ENCODE peak calls at places on chromosomes 6 and 20, in five cellular contexts. Y, O, U, H and E are unnamed samples.

GRCh38 chr6:89458720-89459119 is 25.8 kb downstream of the ANKRD6 start:
- DNase-seq in Y (no peak), O (no peak), U (no peak), H (no peak), E (no peak)

GRCh38 chr6:21946298-21946783 is 350.5 kb downstream of the PRL start:
- DNase-seq in Y (peak; percentile 99), O (no peak), U (no peak), H (no peak), E (no peak)

GRCh38 chr20:6635034-6635736 is 132.3 kb upstream of the BMP2 start:
- DNase-seq in Y (peak; percentile 66), O (no peak), U (no peak), H (no peak), E (no peak)

GRCh38 chr20:49230575-49231211 is 11.5 kb downstream of the DDX27 start:
- DNase-seq in Y (peak; percentile 43), O (no peak), U (no peak), H (no peak), E (no peak)

GRCh38 chr6:164419099-164419498 is 890.3 kb downstream of the C6orf118 start:
- DNase-seq in Y (no peak), O (no peak), U (no peak), H (no peak), E (no peak)

GRCh38 chr20:51666126-51666525 is 102.1 kb downstream of the ATP9A start:
- DNase-seq in Y (no peak), O (no peak), U (no peak), H (no peak), E (no peak)

GRCh38 chr6:26286168-26286854 is 78.7 kb upstream of the BTN3A2 start:
- DNase-seq in Y (peak; percentile 83), O (peak; percentile 76), U (peak; percentile 22), H (peak; percentile 58), E (no peak)

GRCh38 chr6:13953061-13953705 is 28.4 kb downstream of the RNF182 start:
- DNase-seq in Y (peak; percentile 1), O (no peak), U (no peak), H (no peak), E (no peak)

GRCh38 chr20:53613748-53614147 is 20.1 kb upstream of the ZNF217 start:
- DNase-seq in Y (no peak), O (no peak), U (no peak), H (no peak), E (no peak)

GRCh38 chr6:152130441-152130840 is 323.0 kb downstream of the ESR1 start:
- DNase-seq in Y (no peak), O (no peak), U (no peak), H (no peak), E (no peak)

GRCh38 chr20:37890643-37891042 is 12.3 kb upstream of the VSTM2L start:
- DNase-seq in Y (no peak), O (peak; percentile 74), U (no peak), H (no peak), E (no peak)

GRCh38 chr20:58886546-58886945 is 34.0 kb downstream of the GNAS start:
- DNase-seq in Y (no peak), O (no peak), U (peak; percentile 64), H (no peak), E (no peak)

GRCh38 chr6:11804706-11805105 is 26.1 kb upstream of the ADTRP start:
- DNase-seq in Y (no peak), O (no peak), U (no peak), H (no peak), E (no peak)

GRCh38 chr6:134421496-134421895 is 103.6 kb upstream of the SGK1 start:
- DNase-seq in Y (peak; percentile 79), O (no peak), U (no peak), H (no peak), E (no peak)

GRCh38 chr20:44134897-44135810 is 51.8 kb downstream of the JPH2 start:
- DNase-seq in Y (no peak), O (no peak), U (peak; percentile 54), H (no peak), E (no peak)